ENCODE peak calls at places on chromosomes 11 and 22, in eight cellular contexts. U is AG09309; R is AG08395; B is mesothelial cell of epicardium; X is heart left ventricle; S is activated naive CD8-positive, alpha-beta T cell treated with anti-CD3 and anti-CD28 coated beads, Interleukin-2, amount 10 ng/mL, durations not matched to agents 7 days and 5 days; G is head of caudate nucleus; M is adrenal gland. O is an unnamed sample.

GRCh38 chr11:120554771-120555432 is 43.4 kb downstream of the GRIK4 start:
- DNase-seq in B (no peak), S (no peak), U (no peak), M (no peak), G (no peak), R (no peak), X (no peak), O (no peak)

GRCh38 chr22:31614781-31615480 is 47.1 kb downstream of the PISD start:
- DNase-seq in S (no peak), X (no peak), M (no peak), R (no peak), G (no peak), U (no peak), B (no peak), O (no peak)

GRCh38 chr22:25023879-25024278 is 71.4 kb downstream of the KIAA1671 start:
- DNase-seq in G (no peak), M (no peak), U (no peak), B (no peak), R (peak), S (no peak), X (no peak), O (no peak)

GRCh38 chr22:32897400-32897799 is 95.9 kb downstream of the TIMP3 start:
- DNase-seq in B (no peak), S (no peak), M (no peak), X (no peak), U (peak), R (peak), G (no peak), O (no peak)

GRCh38 chr22:40951795-40952602 is 821 bp downstream of the RBX1 start:
- DNase-seq in X (no peak), S (no peak), R (no peak), G (no peak), M (no peak), U (no peak), B (no peak), O (no peak)

GRCh38 chr11:78040691-78041379 is 17.8 kb upstream of the KCTD14 start:
- DNase-seq in U (no peak), B (no peak), G (no peak), M (no peak), R (no peak), X (no peak), S (no peak), O (no peak)

GRCh38 chr11:28086569-28086968 is 21.4 kb downstream of the KIF18A start:
- DNase-seq in R (peak), U (no peak), S (no peak), X (no peak), M (no peak), B (no peak), G (no peak), O (no peak)

GRCh38 chr11:74138021-74138420 is 32.8 kb downstream of the C2CD3 start:
- DNase-seq in G (no peak), S (no peak), R (no peak), U (no peak), M (no peak), X (no peak), B (no peak), O (no peak)

O was measured in HFF-Myc.